ENCODE peak calls at places on chromosomes 4 and X, in four cellular contexts. R is HepG2, I is K562, V is GM12878. E is an unnamed sample.

GRCh38 chr4:59400334-59400733 is 1799.8 kb upstream of the ADGRL3 start:
- DNase-seq in R (no peak), I (no peak), V (no peak), E (no peak)

GRCh38 chr4:128444544-128445302 is 157.1 kb upstream of the PGRMC2 start:
- DNase-seq in V (no peak), I (no peak), R (no peak), E (no peak)

GRCh38 chr4:176002007-176002623 is 63.5 kb upstream of the WDR17 start:
- DNase-seq in R (no peak), I (no peak), V (no peak), E (peak)

GRCh38 chrX:73131877-73132276 is 52.6 kb upstream of the PABPC1L2A start:
- DNase-seq in V (no peak), R (no peak), I (no peak), E (no peak)

GRCh38 chrX:96843566-96843965 is 40.1 kb upstream of the RPA4 start:
- DNase-seq in R (no peak), I (peak), V (no peak), E (peak)

GRCh38 chr4:73589887-73590801 is 30.1 kb downstream of the RASSF6 start:
- DNase-seq in R (no peak), V (peak), I (no peak), E (no peak)

GRCh38 chr4:79042079-79042674 is 102.9 kb upstream of the PAQR3 start:
- DNase-seq in I (peak), V (no peak), R (peak), E (no peak)

GRCh38 chrX:45385767-45386166 is 185.1 kb upstream of the DIPK2B start:
- DNase-seq in R (no peak), V (no peak), I (no peak), E (no peak)

GRCh38 chr4:110614173-110614948 is 8.5 kb downstream of the PITX2 start:
- DNase-seq in R (no peak), I (no peak), V (no peak), E (peak)

GRCh38 chr4:123304151-123305021 is 92.2 kb upstream of the SPRY1 start:
- DNase-seq in R (no peak), I (no peak), V (no peak), E (peak)

GRCh38 chr4:53855886-53856260 is 208.5 kb downstream of the CHIC2 start:
- DNase-seq in V (no peak), R (no peak), I (no peak), E (no peak)

GRCh38 chr4:57405359-57405758 is 295.2 kb upstream of the IGFBP7 start:
- DNase-seq in I (no peak), R (no peak), V (no peak), E (no peak)

GRCh38 chrX:95539041-95539440 is 1145.6 kb upstream of the DIAPH2 start:
- DNase-seq in V (no peak), I (no peak), R (no peak), E (no peak)

GRCh38 chr4:41839945-41840854 is 91.7 kb upstream of the PHOX2B start:
- DNase-seq in V (peak), I (no peak), R (no peak), E (no peak)

GRCh38 chrX:152663086-152663485 is 25.4 kb downstream of the GABRQ start:
- DNase-seq in R (no peak), I (no peak), V (no peak), E (no peak)

GRCh38 chrX:152865232-152865920 is 32.5 kb upstream of the ZNF185 start:
- DNase-seq in R (no peak), V (no peak), I (no peak), E (no peak)

GRCh38 chr4:15438939-15439524 is 11.2 kb downstream of the C1QTNF7 start:
- DNase-seq in R (no peak), I (no peak), V (no peak), E (no peak)

GRCh38 chr4:102761478-102761790 is 666 bp upstream of the MANBA start:
- DNase-seq in R (peak), I (no peak), V (no peak), E (no peak)

GRCh38 chr4:10690185-10690907 is 5.8 kb upstream of the CLNK start:
- DNase-seq in R (no peak), I (no peak), V (no peak), E (no peak)

GRCh38 chrX:77160301-77160700 is 286.9 kb upstream of the FGF16 start:
- DNase-seq in V (no peak), I (no peak), R (no peak), E (peak)

GRCh38 chrX:136639506-136640176 is 8.3 kb upstream of the CD40LG start:
- DNase-seq in R (no peak), I (no peak), V (no peak), E (no peak)

GRCh38 chr4:32148120-32148666 is 1428.0 kb downstream of the PCDH7 start:
- DNase-seq in R (no peak), I (no peak), V (no peak), E (no peak)

GRCh38 chrX:105317117-105317516 is 96.6 kb upstream of the TEX13A start:
- DNase-seq in I (no peak), V (no peak), R (no peak), E (no peak)

GRCh38 chr4:75858721-75859120 is 43.5 kb downstream of the PPEF2 start:
- DNase-seq in I (no peak), R (no peak), V (no peak), E (no peak)

DNA sequence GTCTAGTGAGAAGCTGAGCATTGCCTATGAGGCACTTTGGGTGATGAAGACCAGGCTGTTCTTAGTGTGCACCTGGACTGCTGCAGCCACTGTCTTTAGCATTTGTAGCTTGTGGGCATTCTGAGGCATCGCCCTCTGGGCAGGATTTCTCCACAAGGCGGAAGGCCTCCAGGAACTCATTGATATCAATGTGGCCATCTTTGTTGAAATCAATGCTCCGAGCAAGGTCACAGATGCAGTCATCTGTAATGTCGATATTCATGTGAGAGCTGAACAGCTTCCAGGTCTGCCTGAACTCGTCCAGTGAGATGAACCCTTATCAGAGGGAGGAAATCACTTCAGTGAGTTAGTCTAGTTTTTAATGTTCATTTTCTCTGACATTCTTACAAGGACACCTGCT is 41.6 kb downstream of the PPEF2 start:
- DNase-seq in V (no peak), R (no peak), I (no peak), E (no peak)
- TF ChIP-seq ESRRA in V (no peak), R (no peak), I (no peak), E (no peak)

GRCh38 chr4:188975271-188975670 is 836.0 kb downstream of the TRIML1 start:
- DNase-seq in R (no peak), I (no peak), V (no peak), E (no peak)

GRCh38 chr4:188971125-188971524 is 831.9 kb downstream of the TRIML1 start:
- DNase-seq in R (no peak), V (no peak), I (no peak), E (no peak)

DNA sequence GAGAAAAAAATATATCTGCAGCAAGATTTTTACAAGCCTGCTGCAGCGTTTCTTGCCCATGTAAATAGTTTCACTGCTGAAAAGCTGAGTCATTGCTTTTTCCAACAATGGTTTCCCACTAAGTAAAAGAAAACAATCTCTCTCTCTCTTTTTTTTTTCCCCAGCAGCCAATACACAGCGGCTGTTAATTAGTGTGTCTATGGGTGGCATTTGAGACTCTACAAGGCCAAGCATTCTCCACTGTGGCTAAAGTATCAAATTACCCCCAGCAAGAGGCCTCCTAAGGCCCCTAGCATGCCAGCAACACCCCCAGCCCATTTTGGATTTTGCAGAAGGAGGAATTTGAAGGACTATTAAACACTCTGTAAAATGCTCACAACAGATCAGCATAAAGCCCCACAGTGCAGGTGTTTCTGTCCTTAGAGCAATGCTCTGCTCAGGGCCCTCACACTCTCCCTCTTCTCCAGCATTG is 837.4 kb downstream of the TRIML1 start:
- DNase-seq in R (no peak), I (no peak), V (no peak), E (peak)
- TF ChIP-seq CREB1 in R (no peak), I (no peak), V (no peak), E (no peak)

GRCh38 chr4:94925764-94926347 is 168.1 kb downstream of the BMPR1B start:
- DNase-seq in I (no peak), R (no peak), V (no peak), E (no peak)
- TF ChIP-seq CBFB in I (no peak), R (no peak), V (no peak), E (no peak)

DNA sequence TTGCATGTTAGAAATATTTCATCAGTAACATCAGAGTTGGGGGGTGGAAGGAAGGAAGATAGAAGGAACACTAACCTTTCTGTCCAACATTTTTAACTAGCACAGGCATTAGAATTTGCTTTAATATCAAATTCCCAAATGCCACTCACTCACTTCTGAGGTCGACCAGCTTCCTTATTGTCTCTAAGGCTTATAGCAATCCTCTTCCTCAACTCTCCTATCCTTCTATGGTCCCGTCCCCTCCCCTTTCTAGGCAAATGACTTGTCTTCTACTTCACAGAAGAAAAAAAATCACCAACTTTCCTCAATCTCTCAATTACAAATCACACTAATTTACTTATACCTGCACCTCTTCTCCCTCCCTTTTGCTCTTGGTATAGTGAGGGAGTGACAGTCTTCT is 100.8 kb downstream of the ZAR1 start:
- DNase-seq in V (no peak), R (no peak), I (no peak), E (no peak)
- TF ChIP-seq ESRRA in V (no peak), R (no peak), I (no peak), E (no peak)

GRCh38 chr4:67721770-67722597 is 21.0 kb upstream of the UBA6 start:
- DNase-seq in I (no peak), R (no peak), V (no peak), E (peak)
- TF ChIP-seq CREB1 in I (no peak), R (no peak), V (no peak), E (no peak)

DNA sequence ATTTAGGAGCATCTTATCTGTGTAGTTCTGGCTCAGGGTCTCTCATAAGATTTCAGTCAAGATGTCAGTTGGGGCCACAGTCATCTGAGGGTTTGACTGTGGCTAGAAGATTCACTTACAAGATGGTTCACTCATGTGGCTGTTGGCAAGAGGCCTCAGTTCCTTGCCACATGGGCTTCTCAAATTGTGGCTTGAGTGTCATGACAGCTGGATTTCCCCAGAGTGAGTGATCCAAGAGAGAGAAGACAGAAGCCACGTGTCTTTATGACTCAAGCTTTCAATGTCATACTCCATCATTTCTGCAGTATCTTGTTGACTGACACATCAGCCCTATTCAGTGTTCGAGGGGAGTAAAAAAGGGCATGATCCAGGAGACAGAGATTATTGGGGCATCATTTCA is 131.3 kb upstream of the AP1S2 start:
- DNase-seq in V (no peak), I (no peak), R (no peak), E (no peak)
- TF ChIP-seq CBFB in V (no peak), I (no peak), R (no peak), E (no peak)

GRCh38 chrX:38881727-38882126 is 80.5 kb downstream of the MID1IP1 start:
- DNase-seq in V (peak), R (no peak), I (no peak), E (no peak)

GRCh38 chrX:38880460-38880859 is 79.2 kb downstream of the MID1IP1 start:
- DNase-seq in R (peak), V (no peak), I (no peak), E (no peak)

GRCh38 chrX:38881066-38881465 is 79.8 kb downstream of the MID1IP1 start:
- DNase-seq in R (no peak), I (no peak), V (no peak), E (no peak)

GRCh38 chrX:38878674-38879375 is 77.6 kb downstream of the MID1IP1 start:
- DNase-seq in I (no peak), R (no peak), V (no peak), E (no peak)

GRCh38 chrX:38879631-38880220 is 78.5 kb downstream of the MID1IP1 start:
- DNase-seq in V (no peak), I (no peak), R (no peak), E (no peak)
- TF ChIP-seq ESRRA in V (no peak), I (no peak), R (no peak), E (no peak)

E was measured in WTC11.